ENCODE peak calls at places on chromosomes 4 and X, in eight cellular contexts. U is right atrium auricular region, V is Peyer's patch, R is transverse colon, G is NCI-H1436, M is occipital lobe, C is lung microvascular endothelial cell, L is H7. K is an unnamed sample.
A peak's percentile ranks its signal among the peaks of the same experiment; 100 is the strongest.

GRCh38 chr4:177489847-177490246 is 47.6 kb upstream of the AGA start:
- DNase-seq in U (no peak), V (no peak), R (no peak), G (no peak), M (no peak), C (no peak), L (no peak), K (peak; percentile 44)

GRCh38 chr4:121072836-121073362 is 564 bp upstream of the NDNF start:
- DNase-seq in U (no peak), V (no peak), R (peak; percentile 23), G (no peak), M (no peak), C (no peak), L (peak; percentile 28), K (peak; percentile 12)

GRCh38 chr4:125191252-125191651 is 123.5 kb upstream of the FAT4 start:
- DNase-seq in U (no peak), V (no peak), R (no peak), G (no peak), M (no peak), C (peak; percentile 34), L (no peak), K (peak; percentile 68)

GRCh38 chr4:27398911-27399310 is 538.3 kb downstream of the STIM2 start:
- DNase-seq in U (no peak), V (no peak), R (no peak), G (no peak), M (no peak), C (no peak), L (no peak), K (peak; percentile 1)

GRCh38 chrX:42748067-42748850 is 29.7 kb downstream of the PPP1R2C start:
- DNase-seq in U (no peak), V (no peak), R (no peak), G (no peak), M (no peak), C (no peak), L (no peak), K (peak; percentile 24)

GRCh38 chrX:43822015-43822414 is 60.2 kb downstream of the MAOB start:
- DNase-seq in U (no peak), V (no peak), R (no peak), G (no peak), M (no peak), C (no peak), L (no peak), K (peak; percentile 32)

GRCh38 chrX:54482839-54483593 is 13.0 kb downstream of the FGD1 start:
- DNase-seq in U (no peak), V (no peak), R (peak; percentile 25), G (no peak), M (no peak), C (peak; percentile 4), L (peak; percentile 76), K (no peak)

GRCh38 chr4:2356123-2357069 is 62.0 kb downstream of the ZFYVE28 start:
- DNase-seq in U (no peak), V (no peak), R (peak; percentile 4), G (no peak), M (no peak), C (no peak), L (peak; percentile 63), K (no peak)

GRCh38 chr4:165096776-165097175 is 15.9 kb downstream of the TMEM192 start:
- DNase-seq in U (peak; percentile 9), V (no peak), R (no peak), G (no peak), M (no peak), C (peak; percentile 40), L (peak; percentile 65), K (peak; percentile 42)

GRCh38 chr4:63582997-63583396 is 826.3 kb downstream of the TECRL start:
- DNase-seq in U (no peak), V (no peak), R (no peak), G (no peak), M (no peak), C (no peak), L (no peak), K (no peak)

GRCh38 chr4:99356992-99357391 is 4.4 kb upstream of the ADH1C start:
- DNase-seq in U (no peak), V (no peak), R (no peak), G (no peak), M (no peak), C (no peak), L (no peak), K (no peak)

GRCh38 chr4:86834901-86835300 is 14.3 kb downstream of the SLC10A6 start:
- DNase-seq in U (no peak), V (no peak), R (no peak), G (no peak), M (no peak), C (no peak), L (no peak), K (peak; percentile 86)

GRCh38 chr4:95410387-95411005 is 138.3 kb downstream of the UNC5C start:
- DNase-seq in U (no peak), V (no peak), R (no peak), G (no peak), M (peak; percentile 39), C (no peak), L (no peak), K (no peak)

GRCh38 chrX:135463937-135464336 is 42.2 kb downstream of the SMIM10L2A start:
- DNase-seq in U (no peak), V (no peak), R (no peak), G (no peak), M (no peak), C (peak; percentile 26), L (no peak), K (peak; percentile 30)

GRCh38 chrX:31555506-31555905 is 483.7 kb upstream of the FTHL17 start:
- DNase-seq in U (no peak), V (no peak), R (no peak), G (no peak), M (no peak), C (no peak), L (no peak), K (no peak)

GRCh38 chr4:82786004-82786400 is 12.6 kb downstream of the SCD5 start:
- DNase-seq in U (no peak), V (no peak), R (no peak), G (no peak), M (no peak), C (peak; percentile 32), L (peak; percentile 34), K (no peak)

GRCh38 chr4:123976285-123976684 is 579.7 kb downstream of the SPRY1 start:
- DNase-seq in U (no peak), V (no peak), R (no peak), G (peak; percentile 39), M (no peak), C (peak; percentile 92), L (no peak), K (no peak)

GRCh38 chrX:2283111-2283847 is 217.5 kb downstream of the DHRSX start:
- DNase-seq in U (no peak), V (no peak), R (no peak), G (no peak), M (no peak), C (no peak), L (no peak), K (no peak)

GRCh38 chrX:95907081-95907480 is 777.6 kb upstream of the DIAPH2 start:
- DNase-seq in U (no peak), V (no peak), R (no peak), G (no peak), M (no peak), C (peak; percentile 3), L (no peak), K (no peak)

GRCh38 chr4:41232406-41232805 is 18.1 kb upstream of the APBB2 start:
- DNase-seq in U (no peak), V (no peak), R (no peak), G (no peak), M (no peak), C (peak; percentile 48), L (no peak), K (peak; percentile 28)

GRCh38 chrX:110156167-110156754 is 153.3 kb downstream of the TMEM164 start:
- DNase-seq in U (no peak), V (no peak), R (no peak), G (no peak), M (no peak), C (no peak), L (no peak), K (peak; percentile 9)

GRCh38 chr4:1578301-1578781 is 105.8 kb downstream of the FAM53A start:
- DNase-seq in U (no peak), V (no peak), R (no peak), G (no peak), M (no peak), C (no peak), L (peak; percentile 90), K (no peak)

GRCh38 chr4:32148120-32148666 is 1428.0 kb downstream of the PCDH7 start:
- DNase-seq in U (no peak), V (no peak), R (no peak), G (no peak), M (no peak), C (no peak), L (no peak), K (peak; percentile 5)

GRCh38 chr4:187826725-187827124 is 168.8 kb upstream of the ZFP42 start:
- DNase-seq in U (no peak), V (no peak), R (no peak), G (no peak), M (no peak), C (no peak), L (no peak), K (no peak)

K was measured in iris pigment epithelial cell.